ENCODE peak calls at places on chromosomes 7 and 10, in ten cellular contexts. N is H9, A is stomach, G is GM06990, T is mucosa of descending colon, R is fibroblast of lung, V is choroid plexus epithelial cell, D is GM13976, Q is astrocyte of the spinal cord, S is tibial artery. H is an unnamed sample.

GRCh38 chr7:115085421-115085820 is 163.5 kb downstream of the MDFIC start:
- DNase-seq in N (no peak), A (no peak), G (no peak), T (no peak), R (no peak), V (no peak), D (no peak), Q (no peak), S (no peak), H (peak; percentile 73)

GRCh38 chr7:111090834-111091233 is at the start of gene LRRN3:
- DNase-seq in N (peak; percentile 24), A (no peak), G (no peak), T (peak; percentile 15), R (peak; percentile 75), V (peak; percentile 89), D (no peak), Q (peak; percentile 60), S (peak; percentile 22), H (no peak)

GRCh38 chr10:30755474-30755873 is 125.9 kb upstream of the LYZL2 start:
- DNase-seq in N (no peak), A (no peak), G (no peak), T (no peak), R (no peak), V (no peak), D (no peak), Q (no peak), S (no peak), H (no peak)

GRCh38 chr10:122333037-122333436 is 41.5 kb upstream of the PLEKHA1 start:
- DNase-seq in N (no peak), A (no peak), G (no peak), T (no peak), R (no peak), V (no peak), D (no peak), Q (no peak), S (no peak), H (peak; percentile 38)

GRCh38 chr7:107453388-107453787 is 16.5 kb upstream of the GPR22 start:
- DNase-seq in N (no peak), A (no peak), G (no peak), T (no peak), R (no peak), V (no peak), D (no peak), Q (no peak), S (no peak), H (no peak)

GRCh38 chr7:8125680-8126444 is 136.1 kb downstream of the ICA1 start:
- DNase-seq in N (no peak), A (peak; percentile 38), G (peak; percentile 83), T (peak; percentile 41), R (no peak), V (no peak), D (peak; percentile 66), Q (no peak), S (no peak), H (peak; percentile 27)

GRCh38 chr7:74625446-74625845 is 32.1 kb upstream of the GTF2I start:
- DNase-seq in N (no peak), A (no peak), G (no peak), T (no peak), R (peak; percentile 42), V (peak; percentile 81), D (no peak), Q (peak; percentile 59), S (no peak), H (peak; percentile 43)

GRCh38 chr10:79479283-79479909 is 32.9 kb upstream of the EIF5AL1 start:
- DNase-seq in N (no peak), A (no peak), G (no peak), T (no peak), R (peak; percentile 36), V (no peak), D (no peak), Q (no peak), S (no peak), H (no peak)

GRCh38 chr10:84540022-84540616 is 211.7 kb downstream of the CCSER2 start:
- DNase-seq in N (no peak), A (no peak), G (no peak), T (no peak), R (peak; percentile 93), V (peak; percentile 89), D (no peak), Q (peak; percentile 90), S (no peak), H (peak; percentile 78)

GRCh38 chr10:29646238-29646902 is 11.6 kb upstream of the SVIL start:
- DNase-seq in N (no peak), A (no peak), G (no peak), T (no peak), R (peak; percentile 73), V (peak; percentile 68), D (no peak), Q (peak; percentile 58), S (peak; percentile 74), H (peak; percentile 85)

GRCh38 chr10:74650613-74651012 is 175.8 kb upstream of the KAT6B start:
- DNase-seq in N (no peak), A (no peak), G (peak; percentile 29), T (no peak), R (no peak), V (no peak), D (peak; percentile 46), Q (no peak), S (no peak), H (no peak)

GRCh38 chr10:6580279-6581029 is 378 bp upstream of the PRKCQ start:
- DNase-seq in N (peak; percentile 83), A (peak; percentile 77), G (peak; percentile 53), T (peak; percentile 84), R (peak; percentile 56), V (peak; percentile 51), D (peak; percentile 89), Q (peak; percentile 49), S (no peak), H (peak; percentile 70)

DNA sequence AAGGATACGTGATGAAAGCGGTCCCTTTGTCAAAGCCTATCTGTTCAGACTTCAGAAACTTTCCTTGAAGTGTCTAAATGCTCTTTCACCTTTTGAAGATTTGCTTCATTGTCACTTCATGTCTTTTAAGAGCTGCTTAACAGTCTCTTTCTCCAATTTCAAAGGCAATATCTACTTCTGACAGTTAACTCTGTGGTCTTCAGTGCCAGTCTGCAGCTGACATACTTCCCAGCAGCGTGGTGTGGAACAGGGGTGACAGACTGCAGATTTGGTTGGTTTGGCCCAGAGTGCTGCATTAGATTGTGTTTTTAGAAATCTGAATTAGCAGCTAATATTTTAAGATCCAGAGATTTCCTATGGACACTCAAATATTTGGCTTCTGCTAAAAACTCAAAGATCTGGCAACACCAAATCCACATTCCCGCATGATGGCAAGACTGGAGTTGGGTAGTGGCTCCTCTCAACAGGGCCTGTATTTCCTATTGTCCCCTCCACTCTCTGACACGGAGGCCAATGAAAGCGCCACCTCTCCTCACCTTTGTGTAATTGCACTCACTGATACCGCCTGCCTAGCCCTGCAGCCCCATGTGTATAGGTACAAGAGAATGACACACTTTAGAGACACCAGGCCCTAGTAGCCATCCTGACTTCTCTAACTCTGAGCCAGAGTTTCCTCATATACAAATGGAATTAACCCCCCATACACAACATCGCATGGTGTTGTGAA is 11.5 kb downstream of the SCRN1 start:
- DNase-seq in N (peak; percentile 83), A (no peak), G (no peak), T (no peak), R (no peak), V (no peak), D (no peak), Q (no peak), S (no peak), H (no peak)
- TF ChIP-seq CTCF in N (peak; percentile 70), A (no peak), G (no peak), T (no peak), R (no peak), V (no peak), D (no peak), Q (no peak), S (no peak), H (no peak)

DNA sequence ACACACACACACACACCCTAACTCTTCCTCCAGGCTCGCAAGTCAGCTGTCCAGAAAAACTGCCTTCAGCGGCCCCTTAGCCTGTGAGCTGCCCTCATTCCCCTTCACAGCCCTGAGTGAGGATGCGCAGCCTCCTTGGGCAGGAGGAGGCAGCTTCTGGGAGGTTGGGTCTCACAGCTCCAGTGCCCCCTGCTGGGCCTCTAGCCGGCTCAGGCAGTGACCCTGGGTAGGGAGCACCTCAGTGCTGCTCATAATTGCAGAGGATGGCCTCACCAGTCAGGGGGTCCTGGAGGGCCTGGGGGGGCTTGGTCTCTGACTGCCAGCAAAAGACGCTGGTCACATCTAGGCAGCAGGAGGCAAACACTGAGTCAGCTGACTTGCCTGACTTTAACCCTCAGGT is 43.7 kb downstream of the ZNF273 start:
- DNase-seq in N (peak; percentile 69), A (no peak), G (no peak), T (peak; percentile 9), R (peak; percentile 4), V (no peak), D (no peak), Q (no peak), S (no peak), H (no peak)
- TF ChIP-seq CTCF in N (no peak), A (no peak), G (no peak), T (no peak), R (peak; percentile 20), V (peak; percentile 36), D (no peak), Q (no peak), S (no peak), H (peak; percentile 29)

DNA sequence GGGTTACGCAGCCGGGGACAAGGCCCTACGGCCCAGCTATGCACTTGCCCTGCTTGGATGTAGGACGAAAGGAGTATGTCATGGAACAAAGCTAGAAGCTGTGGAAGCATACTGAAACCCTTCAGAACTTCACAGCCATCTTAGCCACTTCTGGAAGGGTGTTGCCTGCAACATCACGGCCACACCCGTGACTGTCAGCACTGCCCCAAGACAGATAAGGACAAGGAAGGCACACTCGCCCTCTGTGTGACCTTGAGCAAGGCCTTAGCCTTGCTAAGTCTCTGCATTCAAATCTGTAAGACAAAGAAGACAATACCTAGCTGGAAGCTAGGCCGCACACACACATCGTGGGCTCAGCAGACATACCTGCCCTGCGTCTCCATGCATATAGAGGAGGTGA is 352.5 kb upstream of the MGMT start:
- DNase-seq in N (no peak), A (no peak), G (no peak), T (no peak), R (no peak), V (no peak), D (no peak), Q (no peak), S (no peak), H (no peak)
- TF ChIP-seq CTCF in N (no peak), A (no peak), G (no peak), T (no peak), R (no peak), V (no peak), D (no peak), Q (no peak), S (no peak), H (no peak)

GRCh38 chr7:104162081-104162480 is 45.7 kb downstream of the ORC5 start:
- DNase-seq in N (no peak), A (no peak), G (no peak), T (no peak), R (no peak), V (no peak), D (no peak), Q (no peak), S (no peak), H (no peak)

GRCh38 chr7:104156842-104157277 is 51.0 kb downstream of the ORC5 start:
- DNase-seq in N (no peak), A (no peak), G (no peak), T (no peak), R (peak; percentile 32), V (peak; percentile 69), D (no peak), Q (peak; percentile 55), S (no peak), H (peak; percentile 34)

GRCh38 chr7:104161244-104161643 is 46.6 kb downstream of the ORC5 start:
- DNase-seq in N (no peak), A (no peak), G (no peak), T (no peak), R (no peak), V (no peak), D (no peak), Q (no peak), S (no peak), H (no peak)

GRCh38 chr7:104160375-104160774 is 47.4 kb downstream of the ORC5 start:
- DNase-seq in N (no peak), A (no peak), G (no peak), T (no peak), R (no peak), V (peak; percentile 41), D (no peak), Q (peak; percentile 44), S (no peak), H (peak; percentile 6)
- TF ChIP-seq CTCF in N (peak; percentile 52), A (no peak), G (peak; percentile 20), T (no peak), R (peak; percentile 25), V (peak; percentile 47), D (no peak), Q (peak; percentile 18), S (peak; percentile 15), H (no peak)